ENCODE peak calls at places on chromosomes 1 and 21, in eight cellular contexts. K, C, N, L, G, H, M and Z are unnamed samples.
A peak's percentile ranks its signal among the peaks of the same experiment; 100 is the strongest.

GRCh38 chr1:165075725-165076370 is 280.7 kb downstream of the LMX1A start:
- DNase-seq in H (no peak), N (peak; percentile 16), G (peak; percentile 33), L (peak; percentile 48), C (no peak), M (no peak), K (no peak), Z (no peak)

GRCh38 chr1:5297199-5297877 is 642.9 kb downstream of the AJAP1 start:
- DNase-seq in L (no peak), C (no peak), M (no peak), H (no peak), K (no peak), G (no peak), N (no peak), Z (no peak)

GRCh38 chr1:157963713-157964112 is 29.7 kb upstream of the KIRREL1 start:
- DNase-seq in L (peak; percentile 85), K (no peak), C (peak; percentile 27), N (peak; percentile 43), G (peak; percentile 75), M (peak; percentile 79), H (peak; percentile 50), Z (peak; percentile 65)

GRCh38 chr1:28374297-28374696 is 4.8 kb downstream of the PHACTR4 start:
- DNase-seq in M (no peak), C (no peak), G (peak; percentile 38), L (no peak), K (no peak), N (no peak), H (peak; percentile 91), Z (no peak)

GRCh38 chr1:164804366-164804765 is 245.4 kb downstream of the PBX1 start:
- DNase-seq in H (no peak), N (peak; percentile 62), G (no peak), M (no peak), C (no peak), L (no peak), K (no peak), Z (no peak)

GRCh38 chr1:65108025-65108692 is 39.8 kb upstream of the AK4 start:
- DNase-seq in N (no peak), M (no peak), L (peak; percentile 61), G (no peak), K (no peak), C (no peak), H (no peak), Z (no peak)

GRCh38 chr1:201213926-201214325 is 23.3 kb downstream of the IGFN1 start:
- DNase-seq in M (peak; percentile 12), L (no peak), H (no peak), N (no peak), G (no peak), K (no peak), C (no peak), Z (no peak)

GRCh38 chr1:85888961-85889360 is 180.7 kb upstream of the ZNHIT6 start:
- DNase-seq in K (no peak), M (no peak), L (no peak), N (no peak), G (peak; percentile 14), C (no peak), H (no peak), Z (no peak)

GRCh38 chr21:41701749-41702148 is 65.1 kb downstream of the RIPK4 start:
- DNase-seq in K (no peak), H (no peak), C (no peak), L (no peak), M (no peak), N (no peak), G (no peak), Z (no peak)

GRCh38 chr21:27154451-27155129 is 187.7 kb upstream of the ADAMTS5 start:
- DNase-seq in N (no peak), L (no peak), H (no peak), G (peak; percentile 88), K (no peak), C (no peak), M (no peak), Z (no peak)

GRCh38 chr1:54876814-54877213 is 10.2 kb downstream of the DHCR24 start:
- DNase-seq in H (no peak), N (no peak), L (no peak), K (no peak), C (no peak), M (no peak), G (no peak), Z (no peak)

GRCh38 chr1:152394151-152394550 is 19.9 kb downstream of the CRNN start:
- DNase-seq in L (no peak), K (no peak), C (no peak), H (no peak), M (no peak), G (no peak), N (no peak), Z (no peak)

GRCh38 chr1:167122568-167122967 is 28.7 kb downstream of the STYXL2 start:
- DNase-seq in K (no peak), L (no peak), C (no peak), N (no peak), M (no peak), H (no peak), G (no peak), Z (no peak)

GRCh38 chr1:59570524-59570923 is 244.2 kb upstream of the HOOK1 start:
- DNase-seq in H (no peak), N (peak; percentile 35), G (no peak), M (no peak), C (no peak), L (no peak), K (no peak), Z (no peak)

GRCh38 chr1:114113801-114114750 is 39.6 kb downstream of the SYT6 start:
- DNase-seq in N (peak; percentile 73), H (peak; percentile 85), C (no peak), G (no peak), L (peak; percentile 45), K (no peak), M (no peak), Z (no peak)

GRCh38 chr1:201570886-201571624 is 32.1 kb downstream of the NAV1 start:
- DNase-seq in M (peak; percentile 51), C (no peak), K (no peak), N (no peak), G (no peak), H (no peak), L (no peak), Z (no peak)

GRCh38 chr1:208298593-208299233 is 54.5 kb upstream of the PLXNA2 start:
- DNase-seq in N (no peak), M (no peak), G (no peak), C (no peak), L (no peak), K (no peak), H (no peak), Z (no peak)

DNA sequence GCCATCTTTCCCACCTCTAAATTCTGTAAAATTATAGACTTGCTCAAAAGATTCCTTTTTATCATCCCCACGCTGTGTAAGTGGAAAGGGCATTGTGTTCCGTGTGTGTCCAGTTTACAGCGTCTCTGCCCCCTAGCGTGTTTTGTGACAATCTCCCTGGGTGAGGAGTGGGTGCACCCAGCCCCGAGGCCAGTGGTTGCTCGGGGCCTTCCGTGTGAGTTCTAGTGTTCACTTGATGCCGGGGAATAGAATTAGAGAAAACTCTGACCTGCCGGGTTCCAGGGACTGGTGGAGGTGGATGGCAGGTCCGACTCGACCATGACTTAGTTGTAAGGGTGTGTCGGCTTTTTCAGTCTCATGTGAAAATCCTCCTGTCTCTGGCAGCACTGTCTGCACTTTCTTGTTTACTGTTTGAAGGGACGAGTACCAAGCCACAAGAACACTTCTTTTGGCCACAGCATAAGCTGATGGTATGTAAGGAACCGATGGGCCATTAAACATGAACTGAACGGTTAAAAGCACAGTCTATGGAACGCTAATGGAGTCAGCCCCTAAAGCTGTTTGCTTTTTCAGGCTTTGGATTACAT is 61.9 kb downstream of the POFUT2 start:
- DNase-seq in G (no peak), H (no peak), N (no peak), K (no peak), C (no peak), L (no peak), M (no peak), Z (no peak)
- TF ChIP-seq CTCF in G (no peak), H (no peak), N (no peak), K (no peak), C (no peak), L (no peak), M (no peak), Z (no peak)

GRCh38 chr1:57378564-57378963 is 45.3 kb downstream of the DAB1 start:
- DNase-seq in G (no peak), H (no peak), M (no peak), N (no peak), L (no peak), K (no peak), C (no peak), Z (no peak)
- TF ChIP-seq CTCF in G (no peak), H (no peak), M (no peak), N (no peak), L (no peak), K (no peak), C (no peak), Z (no peak)

GRCh38 chr21:33479679-33480480 is at the start of gene TMEM50B:
- DNase-seq in M (peak; percentile 96), K (peak; percentile 98), N (peak; percentile 92), C (peak; percentile 38), G (peak; percentile 93), H (peak; percentile 87), L (peak; percentile 91), Z (peak; percentile 98)
- TF ChIP-seq CTCF in M (peak; percentile 40), K (peak; percentile 53), N (peak; percentile 56), C (no peak), G (peak; percentile 55), H (peak; percentile 65), L (no peak), Z (peak; percentile 25)

GRCh38 chr1:155135416-155136197 is at the start of gene SLC50A1:
- DNase-seq in G (peak; percentile 88), C (peak; percentile 62), L (peak; percentile 99), M (peak; percentile 98), H (peak; percentile 88), K (peak; percentile 97), N (peak; percentile 96), Z (peak; percentile 96)
- TF ChIP-seq CTCF in G (peak; percentile 25), C (no peak), L (peak; percentile 16), M (peak; percentile 26), H (peak; percentile 44), K (no peak), N (peak; percentile 3), Z (no peak)

GRCh38 chr1:210292276-210292851 is 36.3 kb upstream of the HHAT start:
- DNase-seq in M (peak; percentile 70), C (no peak), L (peak; percentile 92), G (no peak), H (peak; percentile 10), K (peak; percentile 28), N (no peak), Z (peak; percentile 64)
- TF ChIP-seq CTCF in M (peak; percentile 22), C (peak; percentile 43), L (peak; percentile 59), G (no peak), H (peak; percentile 50), K (peak; percentile 23), N (peak; percentile 37), Z (no peak)

GRCh38 chr1:44523747-44524146 is 118.7 kb downstream of the RNF220 start:
- DNase-seq in L (no peak), C (no peak), N (no peak), G (no peak), H (no peak), K (no peak), M (no peak), Z (no peak)
- TF ChIP-seq CTCF in L (no peak), C (no peak), N (no peak), G (no peak), H (no peak), K (no peak), M (no peak), Z (no peak)

GRCh38 chr1:70143052-70143659 is 62.2 kb downstream of the LRRC40 start:
- DNase-seq in N (peak; percentile 24), G (peak; percentile 73), L (no peak), C (no peak), H (peak; percentile 15), K (no peak), M (no peak), Z (no peak)
- TF ChIP-seq CTCF in N (peak; percentile 43), G (peak; percentile 38), L (no peak), C (peak; percentile 10), H (peak; percentile 40), K (no peak), M (no peak), Z (no peak)